ENCODE peak calls at places on chromosomes 11 and 22, in ten cellular contexts. J is right lobe of liver, Q is body of pancreas, P is tibial nerve, B is heart left ventricle, C is adrenal gland, U is ovary, V is prostate gland, K is lower leg skin, Y is sigmoid colon. M is an unnamed sample.

GRCh38 chr11:8566613-8567210 is 27.3 kb downstream of the STK33 start:
- DNase-seq in J (no peak), Q (no peak), P (no peak), B (no peak), C (no peak), U (no peak), V (no peak), K (no peak), Y (no peak), M (no peak)

GRCh38 chr11:76670475-76671235 is at the start of gene LRRC32:
- DNase-seq in J (peak), Q (peak), P (peak), B (peak), C (peak), U (peak), V (no peak), K (peak), Y (peak), M (peak)

GRCh38 chr11:130848361-130849214 is 67.7 kb downstream of the SNX19 start:
- DNase-seq in J (no peak), Q (no peak), P (no peak), B (no peak), C (no peak), U (no peak), V (no peak), K (no peak), Y (no peak), M (peak)

GRCh38 chr11:45688472-45689033 is 23.1 kb upstream of the CHST1 start:
- DNase-seq in J (no peak), Q (no peak), P (no peak), B (no peak), C (peak), U (no peak), V (no peak), K (peak), Y (no peak), M (no peak)

GRCh38 chr22:19599626-19600243 is 75.5 kb upstream of the CLDN5 start:
- DNase-seq in J (no peak), Q (no peak), P (no peak), B (no peak), C (no peak), U (no peak), V (no peak), K (no peak), Y (peak), M (no peak)

GRCh38 chr22:44393066-44393465 is 80.3 kb upstream of the SHISAL1 start:
- DNase-seq in J (peak), Q (peak), P (no peak), B (no peak), C (no peak), U (no peak), V (no peak), K (peak), Y (peak), M (no peak)

GRCh38 chr11:17387280-17387679 is 1.2 kb downstream of the KCNJ11 start:
- DNase-seq in J (no peak), Q (no peak), P (no peak), B (no peak), C (no peak), U (no peak), V (no peak), K (no peak), Y (no peak), M (no peak)

GRCh38 chr11:106603971-106604370 is 414.3 kb downstream of the GUCY1A2 start:
- DNase-seq in J (no peak), Q (no peak), P (no peak), B (no peak), C (no peak), U (no peak), V (no peak), K (no peak), Y (no peak), M (no peak)

GRCh38 chr11:11782532-11783110 is 59.2 kb upstream of the USP47 start:
- DNase-seq in J (no peak), Q (peak), P (no peak), B (no peak), C (no peak), U (no peak), V (peak), K (no peak), Y (no peak), M (peak)

GRCh38 chr22:26903030-26903856 is 245.9 kb downstream of the MIAT start:
- DNase-seq in J (no peak), Q (no peak), P (no peak), B (no peak), C (no peak), U (no peak), V (no peak), K (no peak), Y (no peak), M (no peak)

GRCh38 chr11:7571640-7572000 is 57.8 kb downstream of the PPFIBP2 start:
- DNase-seq in J (peak), Q (peak), P (peak), B (peak), C (peak), U (peak), V (peak), K (peak), Y (peak), M (peak)

GRCh38 chr11:7592706-7593105 is 78.9 kb downstream of the PPFIBP2 start:
- DNase-seq in J (peak), Q (peak), P (no peak), B (peak), C (peak), U (no peak), V (peak), K (peak), Y (no peak), M (peak)

GRCh38 chr11:46684364-46684763 is 16.1 kb downstream of the ARHGAP1 start:
- DNase-seq in J (no peak), Q (no peak), P (no peak), B (no peak), C (no peak), U (no peak), V (no peak), K (no peak), Y (no peak), M (no peak)

GRCh38 chr11:2789331-2789730 is 89.5 kb upstream of the KCNQ1OT1 start:
- DNase-seq in J (no peak), Q (no peak), P (peak), B (peak), C (peak), U (peak), V (peak), K (peak), Y (peak), M (peak)

GRCh38 chr22:17214416-17215043 is 4.7 kb downstream of the ADA2 start:
- DNase-seq in J (no peak), Q (no peak), P (no peak), B (no peak), C (no peak), U (no peak), V (no peak), K (no peak), Y (no peak), M (no peak)

GRCh38 chr11:33734441-33735165 is 1.6 kb downstream of the CD59 start:
- DNase-seq in J (no peak), Q (peak), P (no peak), B (peak), C (no peak), U (no peak), V (no peak), K (no peak), Y (no peak), M (peak)

GRCh38 chr11:46210133-46210636 is 67.3 kb upstream of the CREB3L1 start:
- DNase-seq in J (no peak), Q (no peak), P (no peak), B (no peak), C (peak), U (no peak), V (no peak), K (no peak), Y (no peak), M (no peak)

GRCh38 chr11:4991066-4991465 is 3.6 kb upstream of the OR51L1 start:
- DNase-seq in J (no peak), Q (no peak), P (no peak), B (no peak), C (no peak), U (no peak), V (no peak), K (no peak), Y (no peak), M (no peak)

GRCh38 chr22:37242395-37242918 is 1.6 kb downstream of the RAC2 start:
- DNase-seq in J (no peak), Q (peak), P (no peak), B (peak), C (peak), U (no peak), V (no peak), K (peak), Y (peak), M (peak)

GRCh38 chr22:26610983-26611382 is 6.8 kb downstream of the CRYBB1 start:
- DNase-seq in J (no peak), Q (no peak), P (no peak), B (no peak), C (no peak), U (no peak), V (no peak), K (no peak), Y (no peak), M (no peak)

GRCh38 chr11:26993965-26994446 is at the start of gene FIBIN:
- DNase-seq in J (peak), Q (peak), P (no peak), B (peak), C (no peak), U (peak), V (no peak), K (peak), Y (peak), M (peak)

GRCh38 chr22:38718414-38718813 is 12.7 kb downstream of the GTPBP1 start:
- DNase-seq in J (no peak), Q (peak), P (no peak), B (no peak), C (peak), U (no peak), V (peak), K (no peak), Y (peak), M (peak)

GRCh38 chr11:60756307-60757032 is at the start of gene MS4A15:
- DNase-seq in J (no peak), Q (peak), P (no peak), B (no peak), C (no peak), U (no peak), V (no peak), K (peak), Y (no peak), M (no peak)

GRCh38 chr11:68031136-68031459 is 617 bp downstream of the NDUFS8 start:
- DNase-seq in J (no peak), Q (no peak), P (no peak), B (no peak), C (peak), U (no peak), V (no peak), K (no peak), Y (no peak), M (peak)

GRCh38 chr22:26516503-26516902 is 4.2 kb upstream of the TFIP11 start:
- DNase-seq in J (no peak), Q (peak), P (no peak), B (no peak), C (no peak), U (no peak), V (no peak), K (no peak), Y (no peak), M (no peak)

GRCh38 chr22:43988960-43989359 is 33.7 kb downstream of the SAMM50 start:
- DNase-seq in J (no peak), Q (no peak), P (no peak), B (no peak), C (no peak), U (no peak), V (no peak), K (peak), Y (peak), M (no peak)

GRCh38 chr11:66277475-66278391 is at the start of gene CNIH2:
- DNase-seq in J (peak), Q (peak), P (no peak), B (no peak), C (no peak), U (no peak), V (no peak), K (no peak), Y (no peak), M (peak)

GRCh38 chr11:40787243-40787642 is 672.2 kb downstream of the LRRC4C start:
- DNase-seq in J (no peak), Q (no peak), P (no peak), B (no peak), C (no peak), U (no peak), V (no peak), K (no peak), Y (no peak), M (no peak)

DNA sequence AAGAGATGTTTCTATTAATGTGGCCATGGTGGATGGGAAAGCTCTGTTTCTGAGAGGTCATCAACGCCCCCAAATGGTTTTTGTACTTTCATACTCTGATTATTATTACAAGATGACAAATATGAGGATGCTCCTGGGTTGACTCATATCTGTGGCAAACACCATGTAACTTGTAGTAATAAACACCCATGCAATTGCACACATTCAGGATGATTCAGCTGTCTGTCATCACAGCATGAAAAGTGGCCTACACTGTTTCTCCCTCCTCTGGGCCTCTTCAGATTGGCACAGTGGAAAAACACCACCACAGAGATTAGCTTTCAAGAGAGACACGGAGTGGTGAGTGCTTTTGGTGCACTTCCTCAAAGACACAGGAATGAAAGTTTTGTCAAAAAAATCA is 85.4 kb downstream of the MTNR1B start:
- DNase-seq in J (no peak), Q (no peak), P (no peak), B (no peak), C (no peak), U (no peak), V (no peak), K (no peak), Y (no peak), M (no peak)
- TF ChIP-seq CTCF in J (no peak), Q (no peak), P (no peak), B (no peak), C (no peak), U (no peak), V (no peak), K (no peak), Y (no peak), M (no peak)

DNA sequence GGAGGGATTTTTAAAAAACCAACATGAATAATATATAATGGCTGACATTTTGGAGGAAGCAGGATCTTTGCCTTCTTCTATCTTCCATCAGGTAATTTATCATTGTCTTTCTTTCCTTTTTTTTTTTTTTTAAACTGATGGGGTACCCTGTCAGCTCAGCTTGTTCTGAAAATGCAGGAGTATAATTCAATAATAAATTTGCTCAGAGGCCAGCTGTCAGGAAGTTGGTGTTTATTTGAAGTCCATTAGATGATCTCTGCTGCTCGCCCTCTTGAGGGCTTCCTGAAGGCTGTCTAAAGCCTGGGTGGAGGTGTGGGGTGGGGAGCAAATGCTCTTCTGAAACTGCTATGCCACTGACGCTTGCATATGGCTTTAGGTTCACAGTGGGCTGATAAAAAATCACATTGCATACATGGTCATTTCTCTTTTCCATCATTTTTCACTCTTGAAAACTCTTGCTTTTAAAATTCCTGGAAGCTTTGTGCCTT is 174.6 kb upstream of the NARS2 start:
- DNase-seq in J (no peak), Q (no peak), P (no peak), B (no peak), C (no peak), U (no peak), V (no peak), K (no peak), Y (no peak), M (no peak)
- TF ChIP-seq POLR2A in J (no peak), Q (no peak), P (no peak), B (no peak), C (no peak), U (no peak), V (no peak), K (no peak), Y (no peak), M (no peak)

DNA sequence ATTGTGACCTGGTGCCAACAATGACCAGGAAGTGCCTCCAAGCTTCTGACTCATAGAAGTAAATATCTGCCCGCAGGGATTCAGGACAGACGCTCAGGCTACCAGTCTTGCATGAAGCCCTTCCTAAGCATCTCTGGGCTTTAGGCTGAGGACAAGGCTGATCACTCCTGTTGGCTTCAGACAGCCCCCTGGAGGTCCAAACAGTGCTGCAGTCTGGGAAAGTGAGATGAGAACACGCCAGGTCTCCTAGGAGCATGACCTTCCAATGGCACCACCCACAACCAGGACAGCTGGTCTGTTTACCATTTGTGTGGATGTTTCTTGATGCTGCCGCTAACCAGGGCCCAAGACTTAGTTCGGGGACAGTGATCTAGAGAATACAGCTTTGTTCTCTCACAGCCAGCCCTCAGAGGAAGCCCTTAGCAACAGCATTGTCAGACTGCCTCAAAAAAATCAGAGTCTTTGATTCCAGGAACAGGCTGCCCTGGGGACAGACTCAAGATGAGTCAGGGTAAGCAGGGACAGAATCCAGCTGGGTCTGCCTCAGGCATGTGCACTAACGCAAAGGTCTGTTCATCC is 111.2 kb downstream of the ZNF280B start:
- DNase-seq in J (no peak), Q (no peak), P (peak), B (peak), C (peak), U (no peak), V (no peak), K (peak), Y (peak), M (no peak)
- TF ChIP-seq CTCF in J (no peak), Q (no peak), P (no peak), B (no peak), C (no peak), U (no peak), V (no peak), K (no peak), Y (no peak), M (no peak)

DNA sequence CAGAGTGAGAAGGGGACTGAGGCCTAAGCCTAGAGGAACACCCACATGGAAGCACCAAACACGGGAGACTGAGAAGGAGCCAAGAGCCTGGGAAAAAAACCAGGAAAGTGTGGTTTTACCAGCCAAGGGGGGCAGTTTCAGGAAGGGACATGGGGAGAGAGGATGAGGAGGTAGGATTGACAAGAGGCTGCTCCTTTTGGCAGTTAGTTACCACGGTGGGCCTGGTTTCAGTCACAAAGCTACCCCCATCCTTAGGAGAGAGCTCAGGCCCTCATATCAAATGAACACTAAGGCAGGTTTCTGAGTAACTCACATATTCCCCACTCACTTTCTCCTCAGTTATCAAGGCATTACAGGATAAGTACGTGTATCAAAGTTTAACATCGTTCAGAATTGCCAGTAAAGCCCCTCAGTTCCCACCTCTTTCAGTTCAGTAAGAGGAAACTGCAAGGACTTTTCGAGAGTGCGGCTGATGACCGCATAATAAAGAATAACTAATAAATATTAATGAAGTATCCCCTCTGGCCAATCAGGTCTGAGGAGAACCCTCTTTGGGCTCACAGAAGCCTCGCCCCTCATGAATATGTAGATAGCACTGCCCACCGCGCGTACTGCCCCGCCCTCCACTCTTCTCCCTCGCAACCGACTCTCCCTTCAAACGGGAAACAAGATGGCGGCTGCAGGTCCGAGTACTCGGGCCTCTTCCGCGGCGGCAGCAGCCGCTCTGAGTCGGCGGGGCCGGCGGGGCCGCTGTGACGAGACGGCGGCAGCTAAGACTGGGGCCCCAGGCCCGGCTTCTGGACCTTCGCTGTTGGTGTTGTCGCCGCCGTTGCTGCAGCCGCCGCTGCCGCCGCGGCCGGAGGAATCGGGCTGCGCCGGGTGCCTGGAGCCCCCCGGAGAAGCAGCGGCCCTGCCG is at the start of gene RNF169:
- DNase-seq in J (peak), Q (peak), P (peak), B (peak), C (peak), U (peak), V (peak), K (peak), Y (peak), M (peak)
- TF ChIP-seq POLR2A in J (peak), Q (peak), P (peak), B (peak), C (peak), U (peak), V (peak), K (no peak), Y (peak), M (peak)

DNA sequence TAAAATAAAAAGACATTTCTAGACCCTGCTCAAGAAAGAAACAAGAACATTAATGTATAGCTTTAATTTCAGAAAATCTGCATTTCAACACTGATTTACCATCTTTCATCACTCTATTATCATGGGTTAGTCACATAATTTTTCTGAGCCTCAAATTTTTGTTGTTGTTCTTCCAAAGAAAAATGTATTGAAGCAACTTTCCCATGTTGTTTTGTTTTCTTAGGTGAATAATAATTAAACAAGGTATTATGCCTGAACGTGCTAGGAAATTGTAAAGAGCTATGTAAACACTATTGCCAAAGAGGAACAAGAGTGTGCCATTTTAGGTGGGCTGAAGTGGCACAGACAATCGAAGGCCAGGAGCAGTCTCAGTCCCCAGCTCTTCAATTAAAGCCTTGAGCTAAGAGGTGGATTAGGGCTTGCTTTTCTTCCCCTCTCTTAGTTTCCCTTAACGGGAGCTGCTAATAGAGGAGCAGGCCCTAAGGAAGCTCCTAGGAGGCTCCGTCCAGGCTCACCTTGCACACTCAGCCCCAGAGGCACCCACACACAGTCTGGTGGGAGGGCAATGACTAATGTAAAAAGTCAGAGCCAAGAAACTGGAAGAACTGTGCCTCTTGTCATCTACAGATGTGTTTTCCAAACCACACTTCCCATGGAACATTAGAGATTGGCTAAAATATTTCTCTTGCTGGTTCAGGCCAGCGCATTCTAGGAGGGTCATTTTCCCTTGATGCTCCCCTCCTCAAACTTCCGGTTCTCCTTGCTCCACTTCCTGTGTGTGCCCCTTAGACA is 8.8 kb upstream of the UBASH3B start:
- DNase-seq in J (no peak), Q (no peak), P (no peak), B (no peak), C (no peak), U (no peak), V (no peak), K (no peak), Y (no peak), M (no peak)
- TF ChIP-seq CTCF in J (no peak), Q (no peak), P (no peak), B (no peak), C (no peak), U (no peak), V (no peak), K (no peak), Y (no peak), M (no peak)